ENCODE peak calls at places on chromosomes 12 and 14, in five cellular contexts. N, L, W, V and U are unnamed samples.

GRCh38 chr14:104203071-104203425 is 64.7 kb downstream of the KIF26A start:
- DNase-seq in L (no peak), V (no peak), W (no peak), N (no peak), U (no peak)

GRCh38 chr12:724194-724855 is 28.1 kb upstream of the WNK1 start:
- DNase-seq in V (no peak), N (no peak), L (no peak), W (no peak), U (no peak)

GRCh38 chr14:42994001-42994736 is 1387.5 kb downstream of the LRFN5 start:
- DNase-seq in V (no peak), L (no peak), W (no peak), N (peak), U (no peak)

GRCh38 chr14:59511916-59512530 is 27.7 kb downstream of the JKAMP start:
- DNase-seq in N (no peak), V (no peak), L (no peak), W (no peak), U (peak)

GRCh38 chr12:51666696-51667095 is 75.7 kb downstream of the SCN8A start:
- DNase-seq in L (no peak), V (no peak), W (no peak), N (peak), U (no peak)

GRCh38 chr12:98698603-98699463 is 53.7 kb downstream of the APAF1 start:
- DNase-seq in N (peak), W (no peak), L (no peak), V (no peak), U (peak)

GRCh38 chr12:132376464-132376830 is 47.1 kb upstream of the GALNT9 start:
- DNase-seq in L (peak), N (no peak), V (no peak), W (no peak), U (no peak)

GRCh38 chr12:80186727-80187217 is 87.4 kb downstream of the OTOGL start:
- DNase-seq in W (no peak), L (no peak), V (no peak), N (peak), U (peak)

GRCh38 chr14:41548666-41549065 is 58.0 kb upstream of the LRFN5 start:
- DNase-seq in W (no peak), V (no peak), L (no peak), N (peak), U (no peak)

GRCh38 chr12:75910452-75910722 is 121.2 kb downstream of the PHLDA1 start:
- DNase-seq in L (no peak), W (no peak), N (no peak), V (no peak), U (no peak)

GRCh38 chr12:93839076-93839475 is 161.9 kb downstream of the CRADD start:
- DNase-seq in V (no peak), W (no peak), N (peak), L (no peak), U (no peak)

GRCh38 chr12:131642101-131642540 is 68.8 kb upstream of the SFSWAP start:
- DNase-seq in W (no peak), L (no peak), V (no peak), N (no peak), U (no peak)